ENCODE peak calls at places on chromosomes 12 and 14, in six cellular contexts. C is ovary; P is mucosa of descending colon; T is AG04450; R is kidney epithelial cell; I is CD4-positive, alpha-beta memory T cell. F is an unnamed sample.

GRCh38 chr14:25607095-25607657 is 557.2 kb upstream of the STXBP6 start:
- DNase-seq in C (no peak), R (no peak), P (no peak), T (no peak), I (no peak), F (no peak)

GRCh38 chr14:33525626-33526025 is 425.2 kb downstream of the EGLN3 start:
- DNase-seq in P (no peak), T (no peak), I (no peak), R (no peak), C (no peak), F (no peak)

GRCh38 chr14:103031956-103032355 is 25.4 kb downstream of the CDC42BPB start:
- DNase-seq in R (no peak), I (no peak), C (no peak), T (no peak), P (peak; percentile 62), F (no peak)

GRCh38 chr12:66127695-66128094 is 2.9 kb downstream of the LLPH start:
- DNase-seq in P (no peak), T (no peak), I (no peak), R (no peak), C (no peak), F (peak; percentile 42)

GRCh38 chr12:38919191-38919590 is 13.8 kb upstream of the CPNE8 start:
- DNase-seq in R (no peak), P (no peak), C (no peak), T (no peak), I (no peak), F (peak; percentile 24)

GRCh38 chr14:59283380-59283779 is 94.9 kb downstream of the DAAM1 start:
- DNase-seq in R (peak; percentile 41), I (no peak), P (no peak), T (no peak), C (no peak), F (peak; percentile 62)

GRCh38 chr14:96362071-96362964 is 823 bp downstream of the ATG2B start:
- DNase-seq in P (peak; percentile 47), I (peak; percentile 76), T (no peak), R (peak; percentile 14), C (peak; percentile 21), F (peak; percentile 38)

GRCh38 chr12:15227004-15227679 is 5.9 kb upstream of the RERG start:
- DNase-seq in R (no peak), P (peak; percentile 36), I (peak; percentile 4), C (peak; percentile 43), T (no peak), F (peak; percentile 89)

GRCh38 chr14:25108959-25109358 is 59.0 kb upstream of the STXBP6 start:
- DNase-seq in R (no peak), T (no peak), P (peak; percentile 30), I (no peak), C (no peak), F (peak; percentile 29)

GRCh38 chr12:108380382-108380781 is 41.3 kb upstream of the CMKLR1 start:
- DNase-seq in P (no peak), I (no peak), T (no peak), C (no peak), R (no peak), F (no peak)

GRCh38 chr12:63821781-63822251 is 22.7 kb upstream of the SRGAP1 start:
- DNase-seq in P (no peak), T (no peak), R (no peak), C (peak; percentile 38), I (no peak), F (peak; percentile 23)

GRCh38 chr14:60965402-60965801 is 15.5 kb downstream of the TRMT5 start:
- DNase-seq in P (no peak), I (no peak), C (no peak), T (peak; percentile 60), R (no peak), F (peak; percentile 84)

GRCh38 chr12:95178136-95178535 is 39.1 kb downstream of the FGD6 start:
- DNase-seq in C (no peak), T (no peak), R (no peak), I (no peak), P (no peak), F (no peak)

GRCh38 chr12:51345681-51346080 is 798 bp downstream of the CELA1 start:
- DNase-seq in P (no peak), I (no peak), R (no peak), C (no peak), T (no peak), F (peak; percentile 79)

GRCh38 chr14:63474844-63475243 is 68.3 kb downstream of the PPP2R5E start:
- DNase-seq in R (no peak), P (no peak), I (no peak), C (no peak), T (no peak), F (no peak)

GRCh38 chr14:100679707-100680438 is 46.8 kb upstream of the DLK1 start:
- DNase-seq in T (peak; percentile 27), R (peak; percentile 45), I (no peak), P (no peak), C (peak; percentile 89), F (peak; percentile 90)

GRCh38 chr12:26116829-26117228 is 8.0 kb downstream of the BHLHE41 start:
- DNase-seq in T (no peak), C (no peak), I (no peak), R (no peak), P (no peak), F (no peak)

GRCh38 chr12:14256555-14257169 is 108.8 kb upstream of the ATF7IP start:
- DNase-seq in C (peak; percentile 83), P (peak; percentile 67), I (peak; percentile 71), R (no peak), T (peak; percentile 73), F (peak; percentile 78)

GRCh38 chr12:4723226-4723625 is 3.0 kb downstream of the GALNT8 start:
- DNase-seq in P (peak; percentile 46), T (no peak), I (no peak), C (no peak), R (no peak), F (no peak)

GRCh38 chr12:89098390-89099102 is 253.8 kb downstream of the DUSP6 start:
- DNase-seq in T (no peak), I (no peak), P (no peak), R (no peak), C (no peak), F (peak; percentile 5)

GRCh38 chr12:57840701-57841100 is 5.8 kb downstream of the CTDSP2 start:
- DNase-seq in C (no peak), I (no peak), R (no peak), T (no peak), P (no peak), F (no peak)

GRCh38 chr12:57839996-57840395 is 6.5 kb downstream of the CTDSP2 start:
- DNase-seq in P (no peak), T (no peak), C (peak; percentile 40), R (no peak), I (no peak), F (no peak)

GRCh38 chr12:57836442-57837375 is 9.8 kb downstream of the CTDSP2 start:
- DNase-seq in R (no peak), I (no peak), T (peak; percentile 46), P (peak; percentile 69), C (peak; percentile 88), F (peak; percentile 83)

GRCh38 chr12:57837779-57838562 is 8.6 kb downstream of the CTDSP2 start:
- DNase-seq in C (no peak), R (no peak), I (no peak), P (no peak), T (no peak), F (peak; percentile 79)

GRCh38 chr12:57838594-57839302 is 7.8 kb downstream of the CTDSP2 start:
- DNase-seq in I (no peak), C (no peak), P (no peak), T (no peak), R (no peak), F (no peak)
- H3K4me3 ChIP-seq in I (no peak overlapping the region), C (peak overlapping the region; percentile 6), P (no peak overlapping the region), T (no peak overlapping the region), R (no peak overlapping the region), F (peak overlapping the region; percentile 2)

GRCh38 chr12:75081305-75081704 is 128.3 kb downstream of the KCNC2 start:
- DNase-seq in C (no peak), T (no peak), I (no peak), P (no peak), R (no peak), F (no peak)
- H3K4me3 ChIP-seq in C (no peak overlapping the region), T (no peak overlapping the region), I (no peak overlapping the region), P (no peak overlapping the region), R (no peak overlapping the region), F (no peak overlapping the region)

GRCh38 chr14:73741876-73742519 is 27.8 kb upstream of the PNMA1 start:
- DNase-seq in C (no peak), T (no peak), I (no peak), R (no peak), P (peak; percentile 62), F (no peak)
- H3K4me3 ChIP-seq in C (peak overlapping the region; percentile 24), T (peak overlapping the region; percentile 35), I (peak overlapping the region; percentile 49), R (no peak overlapping the region), P (no peak overlapping the region), F (peak overlapping the region; percentile 32)

GRCh38 chr14:104977008-104977680 is 1.0 kb downstream of the AHNAK2 start:
- DNase-seq in C (no peak), R (no peak), T (no peak), I (no peak), P (peak; percentile 44), F (no peak)
- H3K4me3 ChIP-seq in C (peak overlapping the region; percentile 33), R (peak overlapping the region; percentile 54), T (peak overlapping the region; percentile 58), I (no peak overlapping the region), P (no peak overlapping the region), F (peak overlapping the region; percentile 52)

F was measured in fibroblast of lung.